ENCODE peak calls at places on chromosomes 5 and 9, in five cellular contexts. X, J, B, I and A are unnamed samples. For H3K36me3, the result is how much of the 10 kb centered on the place peaks cover.

GRCh38 chr5:9108156-9108555 is 437.7 kb downstream of the SEMA5A start:
- DNase-seq in X (no peak), J (no peak), B (no peak), I (no peak), A (no peak)

GRCh38 chr5:165565921-165566320 is 2060.5 kb downstream of the MAT2B start:
- DNase-seq in X (no peak), J (no peak), B (no peak), I (no peak), A (no peak)

GRCh38 chr5:37086466-37087178 is 162.6 kb downstream of the CPLANE1 start:
- DNase-seq in X (no peak), J (no peak), B (no peak), I (no peak), A (no peak)

GRCh38 chr5:134371834-134372340 is 518 bp downstream of the UBE2B start:
- DNase-seq in X (no peak), J (peak), B (peak), I (peak), A (peak)

GRCh38 chr5:152124413-152125082 is 199.9 kb upstream of the GLRA1 start:
- DNase-seq in X (no peak), J (no peak), B (no peak), I (no peak), A (no peak)

GRCh38 chr5:72355706-72356299 is 35.6 kb downstream of the PTCD2 start:
- DNase-seq in X (no peak), J (no peak), B (peak), I (no peak), A (no peak)

GRCh38 chr5:108432024-108432423 is 50.1 kb upstream of the FBXL17 start:
- DNase-seq in X (no peak), J (no peak), B (no peak), I (no peak), A (no peak)

GRCh38 chr5:92760550-92760949 is 820.5 kb downstream of the NR2F1-AS1 start:
- DNase-seq in X (no peak), J (no peak), B (no peak), I (no peak), A (no peak)

GRCh38 chr9:12351293-12351852 is 341.8 kb upstream of the TYRP1 start:
- DNase-seq in X (no peak), J (no peak), B (no peak), I (no peak), A (no peak)

GRCh38 chr9:8860925-8861324 is 1061.3 kb upstream of the DMAC1 start:
- DNase-seq in X (no peak), J (no peak), B (no peak), I (no peak), A (no peak)

GRCh38 chr5:153520137-153520536 is 29.7 kb downstream of the GRIA1 start:
- DNase-seq in X (no peak), J (no peak), B (no peak), I (no peak), A (no peak)

GRCh38 chr9:126528967-126529366 is 84.8 kb upstream of the LMX1B start:
- DNase-seq in X (no peak), J (no peak), B (no peak), I (no peak), A (no peak)

GRCh38 chr5:179834120-179834519 is 13.4 kb downstream of the SQSTM1 start:
- DNase-seq in X (no peak), J (no peak), B (no peak), I (no peak), A (no peak)

GRCh38 chr5:146426853-146427618 is 20.1 kb upstream of the TCERG1 start:
- DNase-seq in X (no peak), J (no peak), B (no peak), I (no peak), A (no peak)

GRCh38 chr5:34626751-34627150 is 29.4 kb upstream of the RAI14 start:
- DNase-seq in X (no peak), J (no peak), B (no peak), I (no peak), A (no peak)

GRCh38 chr5:5483880-5484595 is 61.6 kb downstream of the ICE1 start:
- DNase-seq in X (no peak), J (no peak), B (no peak), I (no peak), A (no peak)

GRCh38 chr5:6825678-6826244 is 112.5 kb downstream of the TENT4A start:
- DNase-seq in X (no peak), J (no peak), B (no peak), I (no peak), A (no peak)

GRCh38 chr5:149038336-149039075 is 24.4 kb downstream of the SH3TC2 start:
- DNase-seq in X (no peak), J (no peak), B (no peak), I (no peak), A (no peak)

GRCh38 chr5:95843733-95844223 is 21.3 kb upstream of the GLRX start:
- DNase-seq in X (no peak), J (no peak), B (no peak), I (peak), A (no peak)

GRCh38 chr5:75529185-75529584 is 17.5 kb downstream of the POLK start:
- DNase-seq in X (no peak), J (no peak), B (no peak), I (no peak), A (no peak)
- H3K36me3 ChIP-seq in X (under half), J (under half), B (under half), I (under half), A (under half)

DNA sequence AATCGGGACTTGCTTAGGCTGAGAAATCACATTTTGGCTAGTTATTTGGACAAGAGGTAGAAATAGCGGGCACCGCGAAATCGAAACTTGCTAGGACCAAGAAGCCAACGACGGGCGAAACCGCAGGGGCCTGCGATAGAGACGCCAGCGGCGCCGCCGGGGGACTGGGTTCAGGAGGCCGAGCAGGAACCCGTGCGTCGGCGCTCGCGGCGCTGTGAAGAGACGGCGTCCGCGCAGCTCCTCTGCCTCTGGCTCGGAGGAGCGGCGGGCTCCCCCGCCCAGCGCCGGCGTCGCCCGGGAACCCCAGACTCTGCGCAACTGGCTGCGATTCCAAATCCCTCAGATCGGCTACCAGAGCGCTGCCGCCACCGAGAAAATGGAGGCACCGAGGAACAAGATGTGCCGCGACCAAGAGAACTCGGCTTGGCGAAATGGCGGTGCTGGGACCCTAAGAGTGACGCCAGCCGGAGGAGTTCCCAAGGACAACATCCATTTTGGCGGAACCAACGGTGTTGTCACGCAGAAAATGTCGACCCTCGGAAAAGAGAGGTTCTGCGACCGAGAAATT is 26.2 kb upstream of the ANXA2R start:
- DNase-seq in X (no peak), J (peak), B (peak), I (peak), A (peak)
- TF ChIP-seq POLR2A in X (peak), J (no peak), B (no peak), I (peak), A (peak)

GRCh38 chr5:447501-447900 is 4.5 kb downstream of the EXOC3 start:
- DNase-seq in X (no peak), J (no peak), B (no peak), I (no peak), A (no peak)
- H3K36me3 ChIP-seq in X (under half), J (under half), B (under half), I (under half), A (under half)

DNA sequence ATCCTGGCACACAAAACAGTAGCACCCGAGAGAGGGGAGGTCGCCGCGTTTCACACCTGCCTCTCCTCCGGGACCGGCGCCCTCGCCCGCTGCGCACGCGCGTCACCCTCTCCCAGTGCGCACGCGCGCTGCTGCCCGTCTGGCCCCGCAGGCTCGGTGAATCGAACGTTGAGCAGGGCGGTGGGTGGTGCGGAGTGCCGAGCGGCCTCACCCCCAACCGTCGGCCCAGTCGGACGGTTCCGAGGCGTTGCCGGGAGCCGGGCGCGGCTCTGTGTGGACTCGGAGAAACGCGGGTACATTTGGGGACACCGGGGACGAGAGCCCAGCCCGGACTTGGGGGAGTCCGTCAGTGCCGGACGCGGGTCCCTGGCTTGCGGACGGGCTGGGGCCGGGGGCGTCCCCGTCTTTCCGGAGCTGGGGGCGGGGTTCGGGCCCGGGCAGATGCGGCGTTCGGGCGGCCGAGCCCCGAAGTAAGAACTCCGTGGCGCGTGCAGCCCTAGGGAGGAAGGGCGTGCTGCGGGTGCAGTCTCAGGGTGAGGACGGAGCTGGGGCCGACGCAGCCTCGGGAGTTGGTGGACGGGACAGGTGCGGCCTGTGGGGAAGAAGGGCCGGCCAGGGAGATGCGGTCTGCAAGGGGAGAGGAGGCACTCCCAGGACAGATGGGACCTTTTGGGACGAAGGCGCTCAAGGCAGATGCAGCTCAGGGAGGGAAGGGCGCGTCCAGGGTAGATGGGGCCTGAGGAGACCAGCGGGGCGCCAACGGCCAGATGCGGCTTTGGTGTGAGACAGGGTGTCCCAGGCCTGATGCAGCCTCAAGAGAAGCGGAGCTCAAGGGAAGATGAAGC is at the start of gene POMT1:
- DNase-seq in X (peak), J (peak), B (peak), I (peak), A (peak)
- TF ChIP-seq POLR2A in X (peak), J (no peak), B (no peak), I (peak), A (peak)

GRCh38 chr9:19376931-19377330 is 3.1 kb downstream of the RPS6 start:
- DNase-seq in X (no peak), J (no peak), B (no peak), I (no peak), A (no peak)
- H3K36me3 ChIP-seq in X (under half), J (under half), B (under half), I (under half), A (under half)

DNA sequence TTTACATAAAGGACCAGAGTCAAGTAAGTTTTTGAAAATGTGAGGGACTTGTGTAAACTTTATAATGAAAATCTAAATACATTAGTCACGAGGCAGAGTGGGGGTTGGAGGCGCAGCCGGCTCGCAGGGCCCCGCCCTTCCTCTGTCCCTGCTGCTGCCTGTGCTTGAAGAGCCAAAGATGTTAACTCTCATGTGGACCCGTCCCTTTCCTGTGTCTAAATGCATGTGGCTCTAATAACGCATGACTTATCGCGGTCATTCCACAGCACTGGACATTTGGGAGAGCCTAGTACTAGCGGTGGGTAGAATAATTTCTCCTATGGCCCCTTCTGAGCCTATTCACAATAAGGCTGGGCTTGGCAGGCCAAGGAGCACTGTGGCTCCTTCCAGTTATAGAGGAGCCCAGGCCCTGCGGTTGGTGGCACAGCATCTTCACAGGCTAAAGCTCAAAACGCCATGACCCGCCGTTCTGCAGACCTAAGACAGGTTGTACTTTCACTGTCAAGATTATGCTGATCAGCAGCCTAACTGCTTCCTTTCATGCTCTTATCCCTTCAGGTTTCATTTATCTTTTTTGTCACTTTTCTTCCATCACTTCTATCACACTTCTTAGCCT is 82.2 kb upstream of the SIMC1 start:
- DNase-seq in X (no peak), J (no peak), B (no peak), I (no peak), A (no peak)
- TF ChIP-seq POLR2A in X (no peak), J (no peak), B (no peak), I (no peak), A (no peak)